ENCODE peak calls at places on chromosomes 1 and 21, in eight cellular contexts. A is WERI-Rb-1, R is fibroblast of lung, F is tibial artery, Z is pancreas, X is body of pancreas, W is heart left ventricle, E is mammary epithelial cell. O is an unnamed sample. For H3K9me3, the result is how much of the 10 kb centered on the place peaks cover.

GRCh38 chr1:37739222-37739621 is 25.7 kb downstream of the EPHA10 start:
- DNase-seq in A (no peak), R (no peak), F (no peak), Z (peak), X (peak), W (no peak), E (peak), O (no peak)

GRCh38 chr1:246677842-246678241 is 46.4 kb upstream of the SCCPDH start:
- DNase-seq in A (no peak), R (no peak), F (no peak), Z (no peak), X (no peak), W (no peak), E (no peak), O (no peak)

GRCh38 chr1:110672001-110672752 is 2.6 kb downstream of the KCNA3 start:
- DNase-seq in A (no peak), R (peak), F (no peak), Z (no peak), X (peak), W (no peak), E (no peak), O (no peak)

GRCh38 chr1:184300446-184300845 is 86.4 kb upstream of the C1orf21 start:
- DNase-seq in A (no peak), R (peak), F (no peak), Z (no peak), X (no peak), W (no peak), E (no peak), O (no peak)

GRCh38 chr1:18246543-18246942 is 138.9 kb downstream of the IGSF21 start:
- DNase-seq in A (no peak), R (no peak), F (no peak), Z (no peak), X (no peak), W (no peak), E (no peak), O (no peak)

GRCh38 chr1:192488058-192488457 is 87.5 kb upstream of the RGS1 start:
- DNase-seq in A (no peak), R (no peak), F (no peak), Z (no peak), X (no peak), W (no peak), E (no peak), O (no peak)

GRCh38 chr21:14600569-14601308 is 54.6 kb upstream of the SAMSN1 start:
- DNase-seq in A (no peak), R (no peak), F (no peak), Z (no peak), X (no peak), W (no peak), E (no peak), O (no peak)

GRCh38 chr1:214319930-214320329 is 39.0 kb downstream of the SMYD2 start:
- DNase-seq in A (no peak), R (no peak), F (no peak), Z (no peak), X (no peak), W (no peak), E (no peak), O (no peak)

GRCh38 chr1:70567167-70567566 is 156.1 kb downstream of the CTH start:
- DNase-seq in A (no peak), R (no peak), F (no peak), Z (no peak), X (no peak), W (no peak), E (no peak), O (no peak)

GRCh38 chr1:8571200-8571984 is 246.0 kb downstream of the RERE start:
- DNase-seq in A (peak), R (peak), F (peak), Z (peak), X (peak), W (no peak), E (peak), O (no peak)

GRCh38 chr1:54474500-54475235 is 68.5 kb upstream of the SSBP3 start:
- DNase-seq in A (peak), R (no peak), F (no peak), Z (no peak), X (no peak), W (no peak), E (no peak), O (peak)

GRCh38 chr1:36161656-36162531 is 5.9 kb downstream of the MAP7D1 start:
- DNase-seq in A (no peak), R (no peak), F (peak), Z (no peak), X (peak), W (peak), E (peak), O (no peak)

DNA sequence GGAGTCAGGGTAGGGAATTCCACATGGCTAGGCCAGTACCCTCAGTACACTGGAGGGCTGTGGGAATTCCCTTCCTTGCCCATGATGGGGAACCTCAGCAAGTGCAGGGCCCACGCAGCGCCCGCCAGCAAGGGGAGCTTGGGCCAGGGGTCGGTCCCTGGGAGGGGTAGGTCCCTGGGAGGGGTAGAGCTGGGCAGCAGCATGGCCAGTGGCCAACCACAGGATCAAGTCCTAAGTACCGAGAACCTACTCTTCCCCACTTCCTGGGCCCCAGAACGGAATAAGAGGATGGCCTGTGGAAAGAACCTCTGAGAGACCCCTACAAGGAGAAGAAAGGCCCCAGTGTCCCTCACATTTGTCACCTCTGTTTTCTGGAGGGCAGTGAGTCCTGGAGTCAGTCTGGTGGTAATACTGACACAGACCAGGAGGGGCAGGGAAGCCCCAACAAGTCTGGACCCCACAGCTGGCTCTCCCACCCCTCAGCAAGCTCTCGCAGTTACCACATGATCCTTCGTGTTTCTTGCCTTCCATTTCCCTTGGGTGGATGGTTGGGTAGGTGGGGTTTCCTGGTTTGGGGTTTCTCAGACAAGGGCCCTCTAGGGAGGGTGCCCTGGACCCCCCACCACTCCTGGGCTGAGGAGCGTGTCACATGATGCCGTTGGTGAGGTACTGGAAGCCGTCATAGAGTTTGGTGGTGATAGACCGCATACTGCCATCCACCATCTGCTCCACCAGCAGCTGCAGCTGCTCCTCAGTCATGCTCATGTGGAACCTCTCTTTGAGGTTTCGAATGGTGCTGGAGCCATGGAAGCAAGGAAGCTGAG is 10.3 kb downstream of the ZNF687 start:
- DNase-seq in A (peak), R (no peak), F (no peak), Z (no peak), X (no peak), W (no peak), E (no peak), O (no peak)
- TF ChIP-seq CTCF in A (peak), R (no peak), F (no peak), Z (no peak), X (no peak), W (no peak), E (no peak), O (no peak)

GRCh38 chr21:33948096-33948950 is 32.7 kb upstream of the ATP5PO start:
- DNase-seq in A (no peak), R (peak), F (peak), Z (peak), X (peak), W (peak), E (no peak), O (no peak)

GRCh38 chr21:33950425-33951079 is 34.9 kb upstream of the ATP5PO start:
- DNase-seq in A (no peak), R (no peak), F (no peak), Z (no peak), X (no peak), W (no peak), E (no peak), O (no peak)

GRCh38 chr21:33949516-33950424 is 34.2 kb upstream of the ATP5PO start:
- DNase-seq in A (no peak), R (no peak), F (no peak), Z (no peak), X (no peak), W (no peak), E (no peak), O (no peak)

GRCh38 chr21:33947451-33948095 is 32.0 kb upstream of the ATP5PO start:
- DNase-seq in A (no peak), R (peak), F (peak), Z (peak), X (peak), W (peak), E (peak), O (peak)

GRCh38 chr21:33948951-33949444 is 33.4 kb upstream of the ATP5PO start:
- DNase-seq in A (no peak), R (no peak), F (no peak), Z (no peak), X (no peak), W (no peak), E (no peak), O (no peak)
- H3K9me3 ChIP-seq in A (under half), R (under half), F (under half), Z (under half), X (under half), W (under half), E (under half), O (under half)

GRCh38 chr1:46718727-46719622 is at the start of gene EFCAB14:
- DNase-seq in A (peak), R (peak), F (peak), Z (peak), X (peak), W (peak), E (peak), O (peak)
- TF ChIP-seq CTCF in A (no peak), R (no peak), F (no peak), Z (no peak), X (no peak), W (no peak), E (no peak), O (no peak)

GRCh38 chr21:15749868-15750174 is 20.0 kb downstream of the USP25 start:
- DNase-seq in A (no peak), R (peak), F (no peak), Z (no peak), X (no peak), W (no peak), E (no peak), O (no peak)
- H3K9me3 ChIP-seq in A (under half), R (under half), F (under half), Z (under half), X (under half), W (under half), E (under half), O (under half)

GRCh38 chr21:37758997-37759396 is 157.3 kb downstream of the KCNJ6 start:
- DNase-seq in A (peak), R (peak), F (no peak), Z (peak), X (peak), W (peak), E (peak), O (no peak)
- TF ChIP-seq CTCF in A (peak), R (peak), F (peak), Z (peak), X (peak), W (no peak), E (peak), O (no peak)

GRCh38 chr1:164184273-164184672 is 374.7 kb upstream of the PBX1 start:
- DNase-seq in A (no peak), R (no peak), F (no peak), Z (no peak), X (no peak), W (no peak), E (peak), O (no peak)
- H3K9me3 ChIP-seq in A (under half), R (under half), F (under half), Z (under half), X (under half), W (under half), E (under half), O (under half)

O was measured in testis.